ENCODE peak calls at places on chromosomes 12 and 14, in nine cellular contexts. One of them, this sample, is unnamed. For H3K4me1, the result is how much of the 10 kb centered on the place peaks cover.

GRCh38 chr12:120571299-120571698 is 9.9 kb downstream of the POP5 start:
- DNase-seq in neural progenitor cell: no peak
- DNase-seq in H9: no peak
- DNase-seq in thoracic aorta: no peak
- DNase-seq in stomach: no peak
- DNase-seq in kidney: no peak
- DNase-seq in uterus: no peak
- DNase-seq in mucosa of descending colon: no peak
- DNase-seq in fibroblast of lung: peak
- DNase-seq in this sample: no peak

GRCh38 chr14:30143617-30144016 is 216.0 kb upstream of the PRKD1 start:
- DNase-seq in kidney: no peak
- DNase-seq in thoracic aorta: no peak
- DNase-seq in stomach: no peak
- DNase-seq in mucosa of descending colon: no peak
- DNase-seq in neural progenitor cell: no peak
- DNase-seq in fibroblast of lung: peak
- DNase-seq in H9: no peak
- DNase-seq in uterus: no peak
- DNase-seq in this sample: no peak

GRCh38 chr12:42953021-42953420 is 363.5 kb upstream of the PRICKLE1 start:
- DNase-seq in stomach: no peak
- DNase-seq in uterus: no peak
- DNase-seq in H9: no peak
- DNase-seq in neural progenitor cell: no peak
- DNase-seq in kidney: peak
- DNase-seq in fibroblast of lung: no peak
- DNase-seq in mucosa of descending colon: no peak
- DNase-seq in thoracic aorta: no peak
- DNase-seq in this sample: no peak

GRCh38 chr12:57474430-57474829 is 5.2 kb downstream of the ARHGAP9 start:
- DNase-seq in mucosa of descending colon: no peak
- DNase-seq in neural progenitor cell: no peak
- DNase-seq in stomach: no peak
- DNase-seq in kidney: peak
- DNase-seq in uterus: no peak
- DNase-seq in H9: no peak
- DNase-seq in thoracic aorta: no peak
- DNase-seq in fibroblast of lung: no peak
- DNase-seq in this sample: no peak

GRCh38 chr12:14589169-14590004 is 21.7 kb upstream of the PLBD1 start:
- DNase-seq in mucosa of descending colon: no peak
- DNase-seq in uterus: no peak
- DNase-seq in neural progenitor cell: no peak
- DNase-seq in thoracic aorta: no peak
- DNase-seq in H9: peak
- DNase-seq in stomach: no peak
- DNase-seq in kidney: no peak
- DNase-seq in fibroblast of lung: no peak
- DNase-seq in this sample: no peak

GRCh38 chr14:89304972-89305703 is 111.9 kb downstream of the FOXN3 start:
- DNase-seq in neural progenitor cell: peak
- DNase-seq in thoracic aorta: no peak
- DNase-seq in H9: no peak
- DNase-seq in fibroblast of lung: peak
- DNase-seq in stomach: no peak
- DNase-seq in uterus: peak
- DNase-seq in kidney: no peak
- DNase-seq in mucosa of descending colon: no peak
- DNase-seq in this sample: peak

GRCh38 chr12:16606201-16606849 is 363 bp upstream of the LMO3 start:
- DNase-seq in kidney: peak
- DNase-seq in mucosa of descending colon: peak
- DNase-seq in stomach: no peak
- DNase-seq in uterus: peak
- DNase-seq in thoracic aorta: no peak
- DNase-seq in H9: peak
- DNase-seq in fibroblast of lung: peak
- DNase-seq in neural progenitor cell: peak
- DNase-seq in this sample: no peak

GRCh38 chr12:54411398-54412241 is 7.4 kb downstream of the ITGA5 start:
- DNase-seq in mucosa of descending colon: no peak
- DNase-seq in fibroblast of lung: peak
- DNase-seq in kidney: no peak
- DNase-seq in stomach: peak
- DNase-seq in thoracic aorta: no peak
- DNase-seq in neural progenitor cell: no peak
- DNase-seq in H9: peak
- DNase-seq in uterus: no peak
- DNase-seq in this sample: peak

GRCh38 chr12:59121466-59121865 is 201.2 kb upstream of the LRIG3 start:
- DNase-seq in neural progenitor cell: no peak
- DNase-seq in mucosa of descending colon: no peak
- DNase-seq in kidney: no peak
- DNase-seq in stomach: no peak
- DNase-seq in thoracic aorta: no peak
- DNase-seq in H9: no peak
- DNase-seq in fibroblast of lung: no peak
- DNase-seq in uterus: no peak
- DNase-seq in this sample: no peak

GRCh38 chr14:67942311-67942710 is 122.7 kb downstream of the RAD51B start:
- DNase-seq in neural progenitor cell: no peak
- DNase-seq in stomach: no peak
- DNase-seq in thoracic aorta: no peak
- DNase-seq in mucosa of descending colon: no peak
- DNase-seq in H9: no peak
- DNase-seq in uterus: no peak
- DNase-seq in kidney: no peak
- DNase-seq in fibroblast of lung: no peak
- DNase-seq in this sample: no peak

GRCh38 chr12:57985685-57986084 is 44.3 kb downstream of the ATP23 start:
- DNase-seq in uterus: no peak
- DNase-seq in neural progenitor cell: no peak
- DNase-seq in H9: no peak
- DNase-seq in thoracic aorta: no peak
- DNase-seq in mucosa of descending colon: no peak
- DNase-seq in stomach: no peak
- DNase-seq in kidney: no peak
- DNase-seq in fibroblast of lung: no peak
- DNase-seq in this sample: no peak

GRCh38 chr12:53952871-53953734 is 1.6 kb upstream of the HOXC12 start:
- DNase-seq in kidney: no peak
- DNase-seq in fibroblast of lung: no peak
- DNase-seq in neural progenitor cell: peak
- DNase-seq in uterus: no peak
- DNase-seq in stomach: no peak
- DNase-seq in H9: peak
- DNase-seq in thoracic aorta: no peak
- DNase-seq in mucosa of descending colon: no peak
- DNase-seq in this sample: no peak

GRCh38 chr12:120932956-120933526 is 28.9 kb upstream of the SPPL3 start:
- DNase-seq in H9: no peak
- DNase-seq in uterus: no peak
- DNase-seq in kidney: no peak
- DNase-seq in fibroblast of lung: no peak
- DNase-seq in stomach: no peak
- DNase-seq in thoracic aorta: no peak
- DNase-seq in neural progenitor cell: no peak
- DNase-seq in mucosa of descending colon: no peak
- DNase-seq in this sample: no peak

GRCh38 chr12:107654866-107655265 is 30.7 kb upstream of the PWP1 start:
- DNase-seq in stomach: no peak
- DNase-seq in thoracic aorta: no peak
- DNase-seq in uterus: no peak
- DNase-seq in mucosa of descending colon: no peak
- DNase-seq in H9: no peak
- DNase-seq in neural progenitor cell: no peak
- DNase-seq in fibroblast of lung: no peak
- DNase-seq in kidney: no peak
- DNase-seq in this sample: no peak

GRCh38 chr12:80837342-80837978 is 100.3 kb downstream of the LIN7A start:
- DNase-seq in uterus: peak
- DNase-seq in thoracic aorta: no peak
- DNase-seq in kidney: no peak
- DNase-seq in mucosa of descending colon: peak
- DNase-seq in fibroblast of lung: peak
- DNase-seq in stomach: no peak
- DNase-seq in H9: peak
- DNase-seq in neural progenitor cell: peak
- DNase-seq in this sample: no peak

GRCh38 chr12:96487214-96487613 is 2.2 kb upstream of the CFAP54 start:
- DNase-seq in H9: no peak
- DNase-seq in mucosa of descending colon: no peak
- DNase-seq in neural progenitor cell: no peak
- DNase-seq in stomach: no peak
- DNase-seq in kidney: no peak
- DNase-seq in uterus: no peak
- DNase-seq in fibroblast of lung: peak
- DNase-seq in thoracic aorta: no peak
- DNase-seq in this sample: no peak

GRCh38 chr12:106072751-106073150 is 66.0 kb downstream of the NUAK1 start:
- DNase-seq in uterus: no peak
- DNase-seq in stomach: no peak
- DNase-seq in neural progenitor cell: no peak
- DNase-seq in fibroblast of lung: no peak
- DNase-seq in thoracic aorta: no peak
- DNase-seq in kidney: no peak
- DNase-seq in mucosa of descending colon: no peak
- DNase-seq in H9: no peak
- DNase-seq in this sample: no peak

GRCh38 chr14:24312736-24313507 is 1.6 kb downstream of the LTB4R start:
- DNase-seq in H9: no peak
- DNase-seq in neural progenitor cell: no peak
- DNase-seq in mucosa of descending colon: peak
- DNase-seq in kidney: no peak
- DNase-seq in uterus: no peak
- DNase-seq in stomach: no peak
- DNase-seq in fibroblast of lung: no peak
- DNase-seq in thoracic aorta: no peak
- DNase-seq in this sample: no peak

GRCh38 chr14:100552524-100553125 is 34.6 kb downstream of the BEGAIN start:
- DNase-seq in fibroblast of lung: no peak
- DNase-seq in neural progenitor cell: no peak
- DNase-seq in thoracic aorta: no peak
- DNase-seq in mucosa of descending colon: no peak
- DNase-seq in H9: no peak
- DNase-seq in uterus: no peak
- DNase-seq in stomach: no peak
- DNase-seq in kidney: no peak
- DNase-seq in this sample: no peak
- H3K4me1 ChIP-seq in fibroblast of lung: under half
- H3K4me1 ChIP-seq in neural progenitor cell: under half
- H3K4me1 ChIP-seq in thoracic aorta: under half
- H3K4me1 ChIP-seq in mucosa of descending colon: under half
- H3K4me1 ChIP-seq in H9: under half
- H3K4me1 ChIP-seq in uterus: under half
- H3K4me1 ChIP-seq in stomach: under half
- H3K4me1 ChIP-seq in kidney: under half
- H3K4me1 ChIP-seq in this sample: under half

DNA sequence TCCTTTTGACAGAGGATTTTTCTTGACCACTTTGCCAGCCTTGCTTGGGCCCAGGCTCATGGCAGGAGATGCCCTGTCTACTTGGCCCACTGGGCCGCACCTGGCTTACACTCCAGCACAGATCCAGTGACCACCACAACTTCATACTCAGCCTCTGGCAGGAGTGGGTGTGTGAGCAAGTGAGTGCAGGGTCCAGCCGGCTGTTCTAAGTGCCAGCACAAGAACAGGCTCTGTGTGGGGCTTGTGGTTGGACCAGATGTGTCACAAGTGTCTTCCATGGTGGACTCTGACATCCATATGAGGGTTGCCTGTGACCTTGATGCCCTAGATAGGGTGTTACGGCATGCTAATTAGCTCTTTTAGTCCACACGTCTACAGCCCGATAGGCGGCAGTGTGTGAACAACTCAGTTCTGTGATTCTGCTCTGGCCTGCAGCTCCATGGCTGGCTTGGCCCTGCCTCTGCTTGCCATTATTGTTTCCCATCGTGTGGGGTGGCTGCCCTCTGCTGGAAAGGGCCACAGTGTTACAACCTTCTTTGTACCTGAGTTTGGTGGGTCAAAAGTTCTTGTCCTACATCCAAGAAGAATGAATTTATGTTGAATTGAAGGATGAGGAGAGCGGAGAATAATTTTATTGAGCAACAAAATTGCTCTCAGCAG is 1089.1 kb downstream of the SLC6A15 start:
- DNase-seq in neural progenitor cell: peak
- DNase-seq in fibroblast of lung: no peak
- DNase-seq in thoracic aorta: no peak
- DNase-seq in mucosa of descending colon: peak
- DNase-seq in stomach: peak
- DNase-seq in kidney: peak
- DNase-seq in uterus: no peak
- DNase-seq in H9: peak
- DNase-seq in this sample: no peak
- TF ChIP-seq CTCF in neural progenitor cell: peak
- TF ChIP-seq CTCF in fibroblast of lung: peak
- TF ChIP-seq CTCF in thoracic aorta: no peak
- TF ChIP-seq CTCF in mucosa of descending colon: no peak
- TF ChIP-seq CTCF in stomach: no peak
- TF ChIP-seq CTCF in kidney: peak
- TF ChIP-seq CTCF in uterus: no peak
- TF ChIP-seq CTCF in H9: peak
- TF ChIP-seq CTCF in this sample: no peak

DNA sequence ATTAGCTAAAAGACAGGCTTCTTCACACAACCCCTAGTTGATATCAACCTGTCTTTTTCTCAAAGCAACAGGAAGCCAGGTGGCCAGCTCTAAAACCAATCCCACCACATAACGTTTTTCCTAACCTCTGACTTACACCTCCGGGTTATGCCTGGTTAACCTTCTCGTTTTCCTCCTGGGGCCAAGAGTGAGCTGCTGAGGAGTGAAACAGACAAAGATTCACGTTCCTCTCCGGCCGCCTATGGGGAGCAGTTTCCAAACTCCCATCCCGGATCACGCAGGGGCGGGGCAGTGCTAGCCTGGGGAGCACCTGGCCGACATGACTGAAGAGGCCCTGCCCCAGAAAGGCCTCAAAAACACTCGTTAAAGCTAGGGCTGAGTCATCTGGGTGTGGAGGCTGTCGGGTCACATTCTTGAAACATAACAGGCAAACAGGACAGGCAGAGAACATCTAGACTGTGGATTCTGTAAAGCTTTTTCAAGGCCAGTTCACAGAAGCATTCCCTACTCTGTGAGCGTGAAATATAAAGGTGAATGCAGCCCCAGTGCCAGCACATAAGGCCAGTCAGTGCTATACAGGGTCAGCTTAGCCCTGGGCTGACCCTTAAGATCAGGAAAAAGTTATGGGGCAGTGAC is 25.9 kb upstream of the LGALS3 start:
- DNase-seq in uterus: peak
- DNase-seq in fibroblast of lung: peak
- DNase-seq in stomach: peak
- DNase-seq in kidney: peak
- DNase-seq in mucosa of descending colon: peak
- DNase-seq in thoracic aorta: peak
- DNase-seq in H9: peak
- DNase-seq in neural progenitor cell: peak
- DNase-seq in this sample: no peak
- H3K4me1 ChIP-seq in uterus: under half
- H3K4me1 ChIP-seq in fibroblast of lung: under half
- H3K4me1 ChIP-seq in stomach: half or more
- H3K4me1 ChIP-seq in kidney: under half
- H3K4me1 ChIP-seq in mucosa of descending colon: half or more
- H3K4me1 ChIP-seq in thoracic aorta: half or more
- H3K4me1 ChIP-seq in H9: under half
- H3K4me1 ChIP-seq in neural progenitor cell: under half
- H3K4me1 ChIP-seq in this sample: under half

GRCh38 chr12:5171701-5172100 is 128.0 kb downstream of the KCNA5 start:
- DNase-seq in neural progenitor cell: peak
- DNase-seq in thoracic aorta: no peak
- DNase-seq in fibroblast of lung: peak
- DNase-seq in mucosa of descending colon: peak
- DNase-seq in uterus: no peak
- DNase-seq in stomach: no peak
- DNase-seq in H9: peak
- DNase-seq in kidney: no peak
- DNase-seq in this sample: no peak
- TF ChIP-seq CTCF in neural progenitor cell: peak
- TF ChIP-seq CTCF in thoracic aorta: peak
- TF ChIP-seq CTCF in fibroblast of lung: peak
- TF ChIP-seq CTCF in mucosa of descending colon: peak
- TF ChIP-seq CTCF in uterus: peak
- TF ChIP-seq CTCF in stomach: no peak
- TF ChIP-seq CTCF in H9: peak
- TF ChIP-seq CTCF in kidney: peak
- TF ChIP-seq CTCF in this sample: peak

This sample was measured in ascending aorta.